ENCODE peak calls at places on chromosomes 13 and 19, in nine cellular contexts. T, V, K, F, J, P, L, Z and A are unnamed samples.

GRCh38 chr19:12939292-12939606 is 840 bp downstream of the CALR start:
- DNase-seq in T (peak), V (peak), K (no peak), F (peak), J (peak), P (no peak), L (no peak), Z (no peak), A (no peak)

GRCh38 chr13:114043421-114044053 is 69.7 kb upstream of the C13orf46 start:
- DNase-seq in T (peak), V (peak), K (no peak), F (peak), J (no peak), P (no peak), L (peak), Z (peak), A (no peak)

GRCh38 chr13:101140936-101141335 is 275.4 kb downstream of the NALCN start:
- DNase-seq in T (no peak), V (no peak), K (no peak), F (no peak), J (no peak), P (no peak), L (no peak), Z (no peak), A (no peak)

GRCh38 chr13:37134411-37135041 is 29.1 kb upstream of the CSNK1A1L start:
- DNase-seq in T (no peak), V (peak), K (no peak), F (peak), J (no peak), P (no peak), L (peak), Z (no peak), A (no peak)

GRCh38 chr19:38033658-38034150 is 126.7 kb downstream of the SIPA1L3 start:
- DNase-seq in T (peak), V (no peak), K (no peak), F (peak), J (peak), P (no peak), L (no peak), Z (no peak), A (no peak)

GRCh38 chr19:11227201-11227886 is 12.1 kb upstream of the ANGPTL8 start:
- DNase-seq in T (no peak), V (no peak), K (peak), F (no peak), J (no peak), P (no peak), L (no peak), Z (no peak), A (no peak)

GRCh38 chr19:36796714-36796999 is 24.1 kb upstream of the ZNF850 start:
- DNase-seq in T (no peak), V (no peak), K (no peak), F (no peak), J (no peak), P (no peak), L (no peak), Z (no peak), A (no peak)

GRCh38 chr19:3907626-3908265 is 25.1 kb upstream of the NMRK2 start:
- DNase-seq in T (no peak), V (no peak), K (no peak), F (no peak), J (no peak), P (no peak), L (no peak), Z (no peak), A (no peak)

GRCh38 chr13:39350461-39350881 is 252.5 kb downstream of the LHFPL6 start:
- DNase-seq in T (no peak), V (no peak), K (no peak), F (no peak), J (no peak), P (no peak), L (no peak), Z (no peak), A (no peak)

GRCh38 chr19:1069009-1069779 is 2.2 kb downstream of the ARHGAP45 start:
- DNase-seq in T (peak), V (no peak), K (peak), F (no peak), J (peak), P (peak), L (no peak), Z (peak), A (peak)

GRCh38 chr19:55504252-55504603 is 16.0 kb downstream of the SSC5D start:
- DNase-seq in T (no peak), V (no peak), K (no peak), F (no peak), J (no peak), P (no peak), L (no peak), Z (no peak), A (no peak)

GRCh38 chr19:58387338-58388174 is 487 bp downstream of the RPS5 start:
- DNase-seq in T (no peak), V (peak), K (no peak), F (peak), J (no peak), P (no peak), L (no peak), Z (no peak), A (no peak)

GRCh38 chr13:35720690-35721554 is 244.4 kb upstream of the MAB21L1 start:
- DNase-seq in T (peak), V (peak), K (peak), F (peak), J (peak), P (no peak), L (peak), Z (peak), A (no peak)

GRCh38 chr13:87677334-87678234 is 6.4 kb downstream of the SLITRK5 start:
- DNase-seq in T (peak), V (no peak), K (no peak), F (no peak), J (no peak), P (no peak), L (no peak), Z (no peak), A (no peak)

GRCh38 chr19:15448778-15449619 is 757 bp downstream of the WIZ start:
- DNase-seq in T (no peak), V (no peak), K (no peak), F (no peak), J (peak), P (no peak), L (no peak), Z (no peak), A (no peak)

GRCh38 chr19:44808463-44809371 is at the start of gene BCAM:
- DNase-seq in T (peak), V (peak), K (peak), F (peak), J (no peak), P (no peak), L (peak), Z (peak), A (no peak)

GRCh38 chr19:10503002-10503789 is at the start of gene KEAP1:
- DNase-seq in T (peak), V (no peak), K (peak), F (peak), J (peak), P (no peak), L (no peak), Z (no peak), A (no peak)

GRCh38 chr19:35720648-35721047 is 2.8 kb downstream of the KMT2B start:
- DNase-seq in T (no peak), V (no peak), K (no peak), F (no peak), J (no peak), P (no peak), L (no peak), Z (no peak), A (no peak)

GRCh38 chr13:98983182-98983581 is 5.3 kb upstream of the DOCK9 start:
- DNase-seq in T (no peak), V (no peak), K (no peak), F (no peak), J (no peak), P (no peak), L (no peak), Z (no peak), A (no peak)

GRCh38 chr13:69524459-69525155 is 583.0 kb upstream of the ATXN8OS start:
- DNase-seq in T (no peak), V (no peak), K (peak), F (peak), J (no peak), P (no peak), L (no peak), Z (no peak), A (no peak)

GRCh38 chr13:40963927-40964326 is 55.2 kb downstream of the ELF1 start:
- DNase-seq in T (no peak), V (peak), K (peak), F (peak), J (no peak), P (no peak), L (no peak), Z (no peak), A (no peak)